ENCODE peak calls at places on chromosomes 12 and 14, in eight cellular contexts. H, A, D, O, M, L, G and N are unnamed samples.

GRCh38 chr12:103387385-103387784 is 108.4 kb downstream of the C12orf42 start:
- DNase-seq in H (no peak), A (no peak), D (no peak), O (no peak), M (no peak), L (no peak), G (no peak), N (no peak)

GRCh38 chr12:1546931-1547640 is 47.3 kb downstream of the FBXL14 start:
- DNase-seq in H (no peak), A (no peak), D (no peak), O (no peak), M (no peak), L (no peak), G (no peak), N (no peak)

GRCh38 chr12:27732281-27732680 is 21.6 kb downstream of the MRPS35 start:
- DNase-seq in H (no peak), A (no peak), D (no peak), O (no peak), M (no peak), L (no peak), G (peak; percentile 22), N (no peak)

GRCh38 chr14:98325761-98326160 is 946.2 kb downstream of the BCL11B start:
- DNase-seq in H (no peak), A (no peak), D (no peak), O (no peak), M (no peak), L (no peak), G (no peak), N (no peak)

GRCh38 chr14:91373591-91374245 is 43.9 kb downstream of the CCDC88C start:
- DNase-seq in H (no peak), A (no peak), D (no peak), O (no peak), M (no peak), L (peak; percentile 85), G (no peak), N (peak; percentile 52)

GRCh38 chr12:51886021-51886710 is 1.7 kb upstream of the ANKRD33 start:
- DNase-seq in H (peak; percentile 88), A (peak; percentile 97), D (peak; percentile 96), O (peak; percentile 81), M (peak; percentile 43), L (no peak), G (peak; percentile 98), N (no peak)

GRCh38 chr12:50059440-50060119 is 2.2 kb downstream of the ASIC1 start:
- DNase-seq in H (no peak), A (no peak), D (no peak), O (no peak), M (peak; percentile 15), L (no peak), G (no peak), N (no peak)

GRCh38 chr14:54567224-54567633 is 301 bp downstream of the SAMD4A start:
- DNase-seq in H (no peak), A (no peak), D (no peak), O (no peak), M (no peak), L (no peak), G (no peak), N (peak; percentile 26)

GRCh38 chr12:13099910-13100609 is 3.4 kb downstream of the GSG1 start:
- DNase-seq in H (no peak), A (no peak), D (no peak), O (no peak), M (no peak), L (no peak), G (no peak), N (no peak)

GRCh38 chr12:49138587-49138986 is 7.4 kb upstream of the TUBA1B start:
- DNase-seq in H (no peak), A (no peak), D (no peak), O (no peak), M (no peak), L (no peak), G (peak; percentile 12), N (no peak)

GRCh38 chr12:122880668-122881067 is 15.3 kb downstream of the VPS37B start:
- DNase-seq in H (no peak), A (peak; percentile 54), D (no peak), O (no peak), M (no peak), L (no peak), G (peak; percentile 69), N (peak; percentile 21)

GRCh38 chr12:15995801-15996200 is 84.7 kb downstream of the DERA start:
- DNase-seq in H (no peak), A (no peak), D (no peak), O (no peak), M (no peak), L (no peak), G (no peak), N (no peak)

GRCh38 chr14:75561013-75561432 is 17.4 kb upstream of the FLVCR2 start:
- DNase-seq in H (no peak), A (peak; percentile 62), D (peak; percentile 68), O (no peak), M (peak; percentile 28), L (no peak), G (peak; percentile 83), N (peak; percentile 26)

GRCh38 chr14:88255798-88256197 is 67.3 kb downstream of the KCNK10 start:
- DNase-seq in H (no peak), A (no peak), D (no peak), O (no peak), M (no peak), L (no peak), G (no peak), N (no peak)

GRCh38 chr12:90244232-90244631 is 535.6 kb upstream of the ATP2B1 start:
- DNase-seq in H (no peak), A (no peak), D (peak; percentile 29), O (no peak), M (no peak), L (no peak), G (no peak), N (no peak)

GRCh38 chr14:92951912-92952471 is 29.0 kb downstream of the CHGA start:
- DNase-seq in H (peak; percentile 22), A (peak; percentile 57), D (peak; percentile 60), O (peak; percentile 18), M (peak; percentile 72), L (peak; percentile 78), G (peak; percentile 74), N (peak; percentile 80)

GRCh38 chr12:71139153-71139735 is 18.6 kb downstream of the TSPAN8 start:
- DNase-seq in H (no peak), A (no peak), D (no peak), O (no peak), M (no peak), L (no peak), G (no peak), N (no peak)

GRCh38 chr14:53022593-53022992 is 71.7 kb upstream of the FERMT2 start:
- DNase-seq in H (no peak), A (peak; percentile 78), D (no peak), O (no peak), M (no peak), L (no peak), G (peak; percentile 32), N (no peak)

GRCh38 chr12:124565071-124565491 is 2.3 kb downstream of the NCOR2 start:
- DNase-seq in H (no peak), A (no peak), D (no peak), O (no peak), M (no peak), L (no peak), G (no peak), N (no peak)

GRCh38 chr14:85088231-85088630 is 441.7 kb upstream of the FLRT2 start:
- DNase-seq in H (no peak), A (peak; percentile 36), D (no peak), O (no peak), M (no peak), L (no peak), G (peak; percentile 42), N (no peak)

GRCh38 chr12:57939291-57939690 is 2.1 kb upstream of the ATP23 start:
- DNase-seq in H (no peak), A (peak; percentile 29), D (no peak), O (no peak), M (no peak), L (no peak), G (peak; percentile 22), N (no peak)

GRCh38 chr12:109734219-109735000 is 20.8 kb downstream of the FAM222A start:
- DNase-seq in H (no peak), A (no peak), D (no peak), O (no peak), M (no peak), L (no peak), G (peak; percentile 32), N (no peak)

GRCh38 chr14:58796636-58797429 is 159.1 kb downstream of the DACT1 start:
- DNase-seq in H (no peak), A (no peak), D (no peak), O (no peak), M (no peak), L (peak; percentile 80), G (no peak), N (no peak)

GRCh38 chr12:44101470-44101869 is 265.6 kb downstream of the TMEM117 start:
- DNase-seq in H (no peak), A (no peak), D (no peak), O (no peak), M (no peak), L (no peak), G (no peak), N (no peak)
- TF ChIP-seq CTCF in H (no peak), A (no peak), D (no peak), O (no peak), M (no peak), L (no peak), G (no peak), N (no peak)

GRCh38 chr14:83071888-83072501 is 1538.3 kb upstream of the SEL1L start:
- DNase-seq in H (no peak), A (no peak), D (no peak), O (no peak), M (no peak), L (peak; percentile 1), G (peak; percentile 17), N (no peak)
- TF ChIP-seq CTCF in H (peak; percentile 13), A (no peak), D (no peak), O (peak; percentile 32), M (no peak), L (no peak), G (peak; percentile 5), N (no peak)

GRCh38 chr14:66662374-66662773 is 154.4 kb downstream of the GPHN start:
- DNase-seq in H (no peak), A (no peak), D (peak; percentile 28), O (no peak), M (no peak), L (no peak), G (peak; percentile 58), N (no peak)
- TF ChIP-seq CTCF in H (peak; percentile 30), A (peak; percentile 56), D (peak; percentile 80), O (peak; percentile 56), M (no peak), L (peak; percentile 16), G (peak; percentile 64), N (no peak)

GRCh38 chr14:68654471-68654941 is 138.4 kb downstream of the ZFP36L1 start:
- DNase-seq in H (no peak), A (no peak), D (no peak), O (no peak), M (no peak), L (no peak), G (no peak), N (no peak)

GRCh38 chr14:68656452-68656851 is 136.4 kb downstream of the ZFP36L1 start:
- DNase-seq in H (no peak), A (no peak), D (no peak), O (no peak), M (no peak), L (no peak), G (no peak), N (no peak)

GRCh38 chr14:68657300-68658028 is 135.4 kb downstream of the ZFP36L1 start:
- DNase-seq in H (no peak), A (no peak), D (no peak), O (no peak), M (no peak), L (no peak), G (no peak), N (no peak)

GRCh38 chr14:68655021-68655811 is 137.7 kb downstream of the ZFP36L1 start:
- DNase-seq in H (no peak), A (no peak), D (no peak), O (no peak), M (no peak), L (no peak), G (no peak), N (no peak)

GRCh38 chr14:68655961-68656360 is 136.9 kb downstream of the ZFP36L1 start:
- DNase-seq in H (no peak), A (no peak), D (no peak), O (no peak), M (no peak), L (no peak), G (no peak), N (no peak)
- TF ChIP-seq CTCF in H (peak; percentile 2), A (peak; percentile 3), D (peak; percentile 26), O (no peak), M (no peak), L (peak; percentile 14), G (no peak), N (no peak)